ENCODE peak calls at places on chromosomes 13 and 19, in four cellular contexts. Y, T, H and O are unnamed samples.

GRCh38 chr13:100300708-100301107 is 211.8 kb downstream of the PCCA start:
- DNase-seq in H (no peak), Y (no peak), T (no peak), O (no peak)

GRCh38 chr13:27200413-27201066 is 28.9 kb upstream of the USP12 start:
- DNase-seq in T (no peak), H (no peak), Y (no peak), O (no peak)

GRCh38 chr19:10797541-10798256 is 38.3 kb downstream of the TMED1 start:
- DNase-seq in H (no peak), T (no peak), Y (no peak), O (peak)

GRCh38 chr19:12639901-12640613 is 26.5 kb downstream of the MAN2B1 start:
- DNase-seq in H (peak), Y (peak), T (peak), O (peak)

GRCh38 chr19:6108721-6109633 is 1.3 kb downstream of the RFX2 start:
- DNase-seq in H (no peak), T (peak), Y (peak), O (peak)

GRCh38 chr13:33285420-33286124 is at the start of gene STARD13:
- DNase-seq in T (peak), Y (peak), H (peak), O (no peak)

GRCh38 chr19:5436948-5437306 is 18.3 kb upstream of the ZNRF4 start:
- DNase-seq in T (no peak), H (no peak), Y (no peak), O (no peak)

GRCh38 chr19:29507081-29507860 is 18.5 kb upstream of the VSTM2B start:
- DNase-seq in T (no peak), Y (no peak), H (no peak), O (no peak)

GRCh38 chr13:36817996-36818395 is 1.0 kb upstream of the RFXAP start:
- DNase-seq in Y (no peak), T (no peak), H (no peak), O (no peak)

GRCh38 chr19:6056801-6057650 is 53.3 kb downstream of the RFX2 start:
- DNase-seq in H (no peak), Y (peak), T (peak), O (no peak)

GRCh38 chr13:43785681-43786471 is 896 bp downstream of the ENOX1 start:
- DNase-seq in T (peak), H (peak), Y (peak), O (no peak)

GRCh38 chr13:103866041-103866440 is 799.8 kb upstream of the SLC10A2 start:
- DNase-seq in T (no peak), H (peak), Y (no peak), O (no peak)

GRCh38 chr13:50873481-50873880 is 30.0 kb upstream of the DLEU7 start:
- DNase-seq in Y (no peak), T (peak), H (no peak), O (no peak)

GRCh38 chr19:46000497-46001246 is 5.4 kb downstream of the CCDC61 start:
- DNase-seq in H (peak), T (no peak), Y (peak), O (peak)

GRCh38 chr13:24923305-24923640 is 159.3 kb downstream of the RNF17 start:
- DNase-seq in H (no peak), T (peak), Y (peak), O (no peak)

GRCh38 chr13:38680912-38681311 is 6.0 kb upstream of the FREM2 start:
- DNase-seq in T (no peak), Y (no peak), H (no peak), O (no peak)

GRCh38 chr13:42973581-42973980 is 18.5 kb downstream of the EPSTI1 start:
- DNase-seq in T (no peak), Y (peak), H (no peak), O (no peak)

GRCh38 chr13:94886191-94886590 is 173.8 kb upstream of the SOX21 start:
- DNase-seq in T (no peak), Y (peak), H (no peak), O (no peak)

GRCh38 chr13:25768726-25769270 is 283.0 kb downstream of the SHISA2 start:
- DNase-seq in Y (peak), T (no peak), H (no peak), O (no peak)

GRCh38 chr13:36069881-36070366 is 61.3 kb downstream of the DCLK1 start:
- DNase-seq in Y (peak), T (no peak), H (no peak), O (no peak)

GRCh38 chr19:3572855-3573161 is at the start of gene HMG20B:
- DNase-seq in Y (no peak), T (no peak), H (no peak), O (no peak)

GRCh38 chr13:40377783-40378182 is 288.7 kb downstream of the FOXO1 start:
- DNase-seq in Y (peak), H (no peak), T (no peak), O (no peak)

GRCh38 chr19:18224525-18225354 is 1.5 kb downstream of the PDE4C start:
- DNase-seq in H (peak), Y (peak), T (peak), O (peak)

GRCh38 chr13:113800576-113800926 is 41.5 kb downstream of the TMEM255B start:
- DNase-seq in Y (no peak), T (no peak), H (no peak), O (no peak)

DNA sequence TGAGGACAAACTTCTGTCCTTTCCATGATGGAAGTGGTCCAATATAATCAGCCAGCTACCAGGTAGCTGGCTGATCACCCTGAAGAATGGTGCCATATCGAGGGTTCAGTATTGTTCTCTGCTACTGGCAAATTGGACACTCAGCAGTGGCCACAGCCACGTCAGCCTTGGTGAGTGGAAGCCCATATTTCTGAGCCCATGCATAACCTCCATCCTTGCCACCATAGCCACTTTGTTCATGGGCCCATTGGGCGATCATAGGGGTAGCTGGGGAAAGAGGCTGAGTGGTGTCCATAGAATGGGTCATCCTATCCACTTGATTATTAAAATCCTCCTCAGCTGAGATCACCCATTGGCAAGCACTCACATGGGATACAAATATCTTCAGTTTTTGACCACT is 565.8 kb downstream of the IRS2 start:
- DNase-seq in Y (no peak), H (no peak), T (no peak), O (no peak)
- H3K4me3 ChIP-seq in Y (no peak), H (no peak), T (no peak), O (no peak)

GRCh38 chr13:77300176-77301141 is 26.4 kb downstream of the MYCBP2 start:
- DNase-seq in T (peak), Y (peak), H (no peak), O (no peak)
- H3K27ac ChIP-seq in T (peak), Y (no peak), H (no peak), O (no peak)

GRCh38 chr19:35019144-35019543 is 11.1 kb upstream of the SCN1B start:
- DNase-seq in Y (no peak), T (no peak), H (no peak), O (no peak)
- H3K4me3 ChIP-seq in Y (no peak), T (no peak), H (no peak), O (no peak)

GRCh38 chr13:49305824-49306425 is 58.2 kb downstream of the CDADC1 start:
- DNase-seq in T (no peak), H (no peak), Y (no peak), O (no peak)

GRCh38 chr13:49302817-49303216 is 55.1 kb downstream of the CDADC1 start:
- DNase-seq in Y (no peak), T (no peak), H (no peak), O (no peak)

GRCh38 chr13:49304356-49304755 is 56.6 kb downstream of the CDADC1 start:
- DNase-seq in T (no peak), Y (no peak), H (no peak), O (no peak)

GRCh38 chr13:49303533-49304252 is 56.0 kb downstream of the CDADC1 start:
- DNase-seq in H (no peak), Y (no peak), T (no peak), O (no peak)

DNA sequence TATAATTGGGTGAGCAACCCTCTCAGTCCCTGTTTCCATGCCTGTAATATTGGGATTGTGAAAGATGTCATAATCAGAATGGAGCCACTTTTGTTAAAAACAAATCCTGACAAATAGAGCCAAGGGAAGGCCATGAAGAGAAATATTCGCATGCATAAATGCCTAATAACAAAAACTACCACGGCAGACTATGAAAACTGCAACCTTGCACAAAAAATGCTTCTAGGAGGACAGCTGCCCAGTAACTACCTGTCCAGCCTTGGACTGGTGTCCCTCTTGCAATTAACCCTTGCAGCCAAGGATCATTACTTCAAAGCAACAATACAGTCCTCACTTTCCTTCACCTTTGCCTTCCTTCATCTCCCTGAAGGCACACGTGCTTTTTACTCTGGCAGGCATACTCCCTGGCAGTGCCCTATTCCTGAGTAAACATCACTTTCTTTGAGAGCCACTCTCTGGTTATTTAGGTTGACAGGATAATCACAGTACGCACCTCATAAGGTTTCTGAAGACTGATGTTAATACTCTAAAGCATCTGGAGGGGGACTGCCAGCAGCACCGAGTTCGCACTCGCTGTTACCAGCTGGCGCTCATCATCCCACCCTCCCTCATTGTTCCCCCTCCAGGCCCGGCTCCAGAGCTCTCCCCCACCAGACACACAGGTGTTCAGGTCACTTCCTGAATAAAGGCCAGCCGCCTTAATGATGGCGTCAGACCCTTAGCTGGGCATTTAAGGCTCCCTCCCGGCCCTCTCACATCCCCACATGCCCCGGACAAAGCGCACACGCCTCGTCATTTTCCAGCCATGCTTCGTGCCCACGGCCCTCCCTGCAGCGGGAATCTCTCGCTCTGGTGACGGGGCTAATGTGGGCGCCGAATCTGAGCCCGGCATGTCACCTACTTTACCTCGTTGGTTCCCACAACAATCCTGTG is 57.3 kb downstream of the CDADC1 start:
- DNase-seq in Y (no peak), H (no peak), T (no peak), O (no peak)
- H3K27ac ChIP-seq in Y (no peak), H (no peak), T (no peak), O (no peak)

DNA sequence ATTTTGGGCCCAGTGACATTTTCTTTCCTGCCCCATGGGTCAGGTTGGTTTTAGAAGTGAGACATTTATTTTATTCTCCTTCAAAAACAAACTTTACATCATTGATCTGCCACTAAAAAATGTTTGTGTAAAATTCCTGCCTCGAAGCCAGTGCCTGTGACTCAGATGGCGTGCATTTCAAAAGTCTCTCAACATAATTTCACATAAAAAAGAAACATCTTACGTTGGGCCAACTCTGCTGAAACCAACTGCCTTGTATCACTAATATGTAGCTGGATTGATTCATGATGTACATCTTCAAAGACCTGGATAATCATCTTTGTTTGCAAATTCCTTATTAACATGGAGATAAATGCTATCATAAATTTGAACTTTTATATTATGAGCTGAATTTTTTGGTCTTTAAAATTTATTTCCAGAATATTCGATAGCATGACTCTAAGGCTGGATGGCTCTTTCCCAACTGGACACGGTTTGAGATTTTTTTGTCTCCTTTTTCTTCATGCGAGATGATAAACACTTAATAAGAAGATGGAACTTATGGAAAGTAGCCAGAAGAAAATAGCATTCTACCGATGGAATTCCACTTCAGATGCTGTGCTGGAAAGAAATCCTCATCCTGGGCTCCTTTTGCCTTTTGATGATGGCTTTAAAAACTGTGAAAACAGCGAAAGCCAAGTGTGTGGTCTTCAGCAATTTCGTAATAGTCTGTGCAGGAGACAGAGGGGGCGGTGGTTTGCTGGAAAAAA is 420.5 kb downstream of the FGF9 start:
- DNase-seq in H (no peak), T (peak), Y (peak), O (no peak)
- H3K4me3 ChIP-seq in H (no peak), T (no peak), Y (no peak), O (no peak)

DNA sequence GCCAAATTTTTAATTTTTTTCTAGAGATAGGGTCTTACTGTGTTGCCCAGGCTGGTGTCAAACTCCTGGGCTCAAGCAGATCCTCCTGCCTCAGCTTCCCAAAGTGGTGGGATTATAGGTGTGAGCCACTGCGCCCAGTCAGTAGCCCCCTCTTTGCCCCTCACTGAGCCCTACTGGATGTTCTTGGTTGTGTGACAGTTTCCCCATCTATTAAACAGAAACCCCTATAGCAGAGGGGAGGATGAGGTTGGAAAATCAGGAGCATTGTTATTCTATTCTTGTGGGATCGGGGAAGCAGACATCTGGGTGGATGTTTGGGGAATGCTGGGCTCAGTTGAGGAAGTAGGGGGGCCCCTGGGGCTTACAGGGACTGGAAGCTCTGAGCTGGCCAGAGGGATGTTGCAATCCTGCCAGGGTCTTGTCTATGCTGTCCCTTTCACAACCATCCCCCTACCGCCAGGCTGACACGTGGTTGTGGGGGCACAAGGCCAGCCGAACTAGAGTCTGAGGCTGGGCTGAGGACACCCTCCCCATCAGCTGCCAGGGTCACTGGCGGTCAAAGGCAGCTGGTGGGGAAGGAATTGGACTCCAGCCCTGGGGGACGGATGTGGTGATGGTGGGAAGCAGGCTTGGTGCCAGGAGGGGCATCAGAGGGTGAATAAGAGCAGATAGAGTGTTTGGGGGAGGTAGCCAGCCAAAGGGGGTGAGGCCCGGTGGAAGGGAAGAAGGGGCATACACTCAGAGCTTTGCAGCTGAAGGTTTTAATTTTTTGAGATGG is 10.9 kb downstream of the APOC1 start:
- DNase-seq in Y (peak), H (no peak), T (peak), O (no peak)
- H3K27ac ChIP-seq in Y (no peak), H (no peak), T (peak), O (no peak)

GRCh38 chr19:55283548-55284393 is at the start of gene BRSK1:
- DNase-seq in T (peak), Y (peak), H (peak), O (peak)

GRCh38 chr19:55285225-55285890 is 1.6 kb downstream of the BRSK1 start:
- DNase-seq in Y (peak), T (no peak), H (no peak), O (no peak)

GRCh38 chr19:55279773-55280643 is at the start of gene HSPBP1:
- DNase-seq in Y (peak), H (peak), T (peak), O (peak)

GRCh38 chr19:55287361-55288079 is 3.7 kb downstream of the BRSK1 start:
- DNase-seq in H (no peak), T (no peak), Y (no peak), O (no peak)

DNA sequence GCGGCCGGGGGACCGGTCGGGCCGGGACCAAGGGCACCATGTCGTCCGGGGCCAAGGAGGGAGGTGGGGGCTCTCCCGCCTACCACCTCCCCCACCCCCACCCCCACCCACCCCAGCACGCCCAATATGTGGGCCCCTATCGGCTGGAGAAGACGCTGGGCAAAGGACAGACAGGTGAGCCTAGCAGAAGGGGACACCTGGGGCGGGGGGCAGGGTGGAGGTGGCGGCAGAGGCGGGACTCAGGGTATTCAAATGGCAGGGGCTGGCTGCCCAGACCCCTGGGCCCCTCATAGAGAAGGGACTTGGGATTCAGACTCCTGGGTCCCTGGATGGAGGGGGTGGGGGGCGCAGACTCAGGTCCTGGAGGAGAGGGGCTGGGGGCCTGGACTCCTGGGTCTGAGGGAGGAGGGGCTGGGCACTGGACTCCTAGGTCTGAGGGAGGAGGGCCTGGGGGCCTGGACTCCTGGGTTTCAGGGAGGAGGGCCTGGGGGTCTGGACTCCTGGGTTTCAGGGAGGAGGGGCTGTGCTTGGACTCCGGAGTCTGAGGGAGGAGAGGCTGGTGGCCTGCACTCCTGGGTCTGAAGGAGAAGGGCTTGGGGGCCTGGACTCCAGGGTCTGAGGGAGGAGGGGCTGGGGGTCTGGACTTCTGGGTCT is 735 bp downstream of the BRSK1 start:
- DNase-seq in T (no peak), Y (no peak), H (no peak), O (no peak)
- H3K4me3 ChIP-seq in T (peak), Y (peak), H (peak), O (no peak)

GRCh38 chr19:801861-802496 is 4.7 kb downstream of the PTBP1 start:
- DNase-seq in T (peak), H (no peak), Y (peak), O (no peak)

GRCh38 chr19:803686-804418 is 6.6 kb downstream of the PTBP1 start:
- DNase-seq in Y (no peak), T (no peak), H (no peak), O (no peak)

GRCh38 chr19:801030-801860 is 4.0 kb downstream of the PTBP1 start:
- DNase-seq in H (no peak), T (no peak), Y (peak), O (no peak)

GRCh38 chr19:802888-803561 is 5.8 kb downstream of the PTBP1 start:
- DNase-seq in H (no peak), Y (no peak), T (no peak), O (no peak)

GRCh38 chr19:802497-802887 is 5.2 kb downstream of the PTBP1 start:
- DNase-seq in H (no peak), T (no peak), Y (no peak), O (no peak)
- H3K27ac ChIP-seq in H (peak), T (no peak), Y (peak), O (no peak)

GRCh38 chr13:30376426-30377311 is 45.6 kb upstream of the UBE2L5 start:
- DNase-seq in T (no peak), Y (no peak), H (no peak), O (peak)
- H3K4me3 ChIP-seq in T (no peak), Y (no peak), H (no peak), O (peak)